ENCODE peak calls at places on chromosome 5, in five cellular contexts. F is adrenal gland, M is cardiac muscle cell, G is transverse colon, V is mucosa of descending colon. B is an unnamed sample.
A peak's percentile ranks its signal among the peaks of the same experiment; 100 is the strongest.

GRCh38 chr5:89098199-89098756 is 215.3 kb upstream of the MEF2C start:
- DNase-seq in V (no peak), F (no peak), G (no peak), M (no peak), B (no peak)

GRCh38 chr5:5494489-5495402 is 72.3 kb downstream of the ICE1 start:
- DNase-seq in V (peak; percentile 93), M (peak; percentile 61), G (peak; percentile 90), F (peak; percentile 79), B (peak; percentile 38)

GRCh38 chr5:76547242-76547890 is 75.8 kb downstream of the F2RL2 start:
- DNase-seq in G (no peak), V (peak; percentile 40), F (peak; percentile 18), M (no peak), B (no peak)

GRCh38 chr5:127820910-127821553 is 117.8 kb downstream of the CCDC192 start:
- DNase-seq in F (no peak), M (no peak), G (no peak), V (peak; percentile 38), B (no peak)

GRCh38 chr5:55568629-55569512 is 34.1 kb upstream of the PLPP1 start:
- DNase-seq in V (no peak), M (no peak), G (no peak), F (no peak), B (no peak)

GRCh38 chr5:159510282-159510681 is 180.0 kb upstream of the IL12B start:
- DNase-seq in F (peak; percentile 61), V (peak; percentile 22), G (peak; percentile 31), M (peak; percentile 85), B (peak; percentile 78)

GRCh38 chr5:10936486-10936885 is 175.5 kb upstream of the DAP start:
- DNase-seq in G (no peak), M (no peak), V (no peak), F (no peak), B (no peak)

GRCh38 chr5:155952486-155953105 is 374.4 kb upstream of the SGCD start:
- DNase-seq in M (no peak), F (no peak), G (no peak), V (no peak), B (no peak)

GRCh38 chr5:89584339-89584956 is 701.5 kb upstream of the MEF2C start:
- DNase-seq in V (no peak), M (peak; percentile 22), G (no peak), F (no peak), B (no peak)

GRCh38 chr5:108061941-108062340 is 320.0 kb downstream of the FBXL17 start:
- DNase-seq in G (no peak), M (peak; percentile 40), F (no peak), V (no peak), B (no peak)

GRCh38 chr5:75089137-75089536 is 36.8 kb upstream of the GCNT4 start:
- DNase-seq in F (no peak), V (no peak), M (no peak), G (no peak), B (no peak)

GRCh38 chr5:132444841-132445639 is 45.5 kb downstream of the IRF1 start:
- DNase-seq in V (no peak), F (no peak), M (no peak), G (no peak), B (no peak)

GRCh38 chr5:82169892-82170291 is 108.3 kb downstream of the RPS23 start:
- DNase-seq in F (no peak), V (no peak), M (no peak), G (no peak), B (no peak)

GRCh38 chr5:34570143-34570542 is 86.0 kb upstream of the RAI14 start:
- DNase-seq in M (no peak), V (no peak), G (no peak), F (no peak), B (no peak)

GRCh38 chr5:72106922-72107873 is at the start of gene MAP1B:
- DNase-seq in M (peak; percentile 82), V (peak; percentile 18), F (peak; percentile 40), G (no peak), B (peak; percentile 83)

DNA sequence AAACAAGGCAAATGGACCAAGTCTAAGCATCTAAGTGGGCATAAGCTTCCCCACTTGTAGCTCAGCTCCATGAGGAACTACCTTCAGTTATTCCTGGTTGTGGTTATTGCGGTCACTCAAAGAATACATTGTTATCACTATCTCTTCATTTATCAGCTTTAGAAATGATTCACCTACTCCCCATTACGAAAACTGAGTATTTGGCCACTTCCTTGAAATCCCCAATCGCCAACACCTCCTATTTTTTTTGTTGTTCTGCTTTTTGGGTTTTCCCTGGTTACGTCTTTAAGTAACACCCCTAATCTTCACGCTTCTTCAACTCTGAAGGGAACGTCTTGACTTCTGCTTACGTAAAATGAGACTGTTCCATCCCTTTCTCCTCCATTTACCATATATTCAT is 20.7 kb downstream of the MAPK9 start:
- DNase-seq in G (no peak), V (no peak), M (no peak), F (no peak), B (no peak)
- H3K9me3 ChIP-seq in G (peaks cover 52% of the 10 kb centered on the region), V (peaks cover 80% of the 10 kb centered on the region), M (no peaks in the 10 kb centered on the region), F (no peaks in the 10 kb centered on the region), B (peaks cover 52% of the 10 kb centered on the region)

DNA sequence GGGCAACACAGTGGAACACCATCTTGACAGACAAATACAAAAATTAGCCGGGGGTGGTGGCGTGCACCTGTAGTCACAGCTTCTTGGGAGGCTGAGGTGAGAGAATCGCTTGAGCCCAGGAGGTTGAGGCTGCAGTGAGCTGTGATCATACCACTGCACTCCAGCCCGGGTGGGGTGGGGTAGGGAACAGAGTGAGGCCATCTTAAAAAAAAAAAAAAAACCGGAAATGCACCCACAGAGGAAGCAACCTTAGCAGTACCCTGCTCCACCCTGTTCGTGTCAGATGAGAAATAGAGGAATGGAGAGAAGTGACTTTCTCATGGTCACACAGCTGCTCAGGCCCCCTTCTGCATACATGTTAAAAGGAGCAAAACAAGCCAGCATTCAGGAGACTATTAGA is 40.8 kb downstream of the CYFIP2 start:
- DNase-seq in V (no peak), F (no peak), M (no peak), G (no peak), B (no peak)
- H3K36me3 ChIP-seq in V (no peaks in the 10 kb centered on the region), F (no peaks in the 10 kb centered on the region), M (peaks cover 21% of the 10 kb centered on the region), G (no peaks in the 10 kb centered on the region), B (no peaks in the 10 kb centered on the region)

GRCh38 chr5:1444361-1445189 is 665 bp downstream of the SLC6A3 start:
- DNase-seq in M (no peak), G (no peak), F (no peak), V (no peak), B (no peak)
- H3K4me3 ChIP-seq in M (peak overlapping the region; percentile 10), G (no peak overlapping the region), F (no peak overlapping the region), V (no peak overlapping the region), B (no peak overlapping the region)

GRCh38 chr5:179115845-179116524 is 55.8 kb downstream of the ZNF354C start:
- DNase-seq in M (no peak), V (no peak), F (no peak), G (no peak), B (no peak)
- H3K9me3 ChIP-seq in M (no peaks in the 10 kb centered on the region), V (peaks cover 45% of the 10 kb centered on the region), F (no peaks in the 10 kb centered on the region), G (peaks cover 8% of the 10 kb centered on the region), B (peaks cover 10% of the 10 kb centered on the region)

DNA sequence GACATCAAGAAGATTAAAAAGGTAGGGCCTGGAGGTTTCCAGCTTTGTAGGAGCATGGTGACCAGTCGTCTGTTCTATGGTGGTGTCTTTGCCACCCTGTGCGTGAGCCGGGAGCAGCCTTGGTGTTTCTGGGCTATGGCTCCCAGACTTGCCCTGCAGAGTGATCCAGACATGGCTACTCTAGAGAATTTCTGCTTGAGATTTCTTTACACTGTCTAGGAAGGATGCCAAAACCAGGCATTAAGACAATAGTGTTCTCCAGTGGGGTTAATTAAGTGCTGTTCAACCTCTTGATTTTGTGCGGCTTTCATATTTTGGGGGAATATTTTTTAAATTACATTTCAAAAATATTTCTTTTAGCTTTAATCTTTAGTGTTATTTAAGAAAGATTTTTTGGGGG is 110.4 kb downstream of the RASGRF2 start:
- DNase-seq in F (no peak), G (no peak), M (no peak), V (no peak), B (no peak)
- H3K36me3 ChIP-seq in F (no peaks in the 10 kb centered on the region), G (no peaks in the 10 kb centered on the region), M (no peaks in the 10 kb centered on the region), V (no peaks in the 10 kb centered on the region), B (no peaks in the 10 kb centered on the region)

DNA sequence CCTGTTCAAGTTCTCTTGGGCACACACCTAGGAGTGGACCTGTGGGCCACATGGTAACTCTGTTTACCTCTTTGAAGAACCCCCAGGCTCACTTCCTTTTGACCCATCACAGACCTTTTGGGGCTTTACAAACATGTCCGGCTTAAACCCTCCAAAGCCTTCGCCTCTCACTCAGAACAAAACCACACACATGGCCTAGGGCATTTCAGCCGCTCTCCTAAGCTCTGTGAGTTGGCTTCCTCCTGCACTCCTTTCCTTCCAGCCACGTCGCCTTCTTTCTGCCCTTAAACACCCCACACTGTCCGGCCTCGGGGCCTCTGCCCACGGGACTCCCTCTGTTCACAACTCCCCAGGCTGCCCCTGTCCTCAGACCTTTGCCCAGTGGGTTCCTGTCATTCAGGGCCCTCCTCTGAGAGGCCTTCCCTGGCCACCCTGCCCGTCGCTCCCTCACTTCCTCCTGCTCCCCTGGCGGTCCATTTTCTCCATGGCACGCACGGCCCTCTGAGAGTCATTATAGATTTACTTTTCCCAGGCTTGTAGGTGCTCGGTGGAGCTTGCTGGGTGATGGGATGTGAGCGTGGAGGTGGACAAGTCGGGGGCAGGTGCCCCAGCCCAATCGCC is 1.9 kb downstream of the DOK3 start:
- DNase-seq in F (no peak), G (no peak), V (no peak), M (no peak), B (no peak)
- H3K4me3 ChIP-seq in F (no peak overlapping the region), G (no peak overlapping the region), V (no peak overlapping the region), M (no peak overlapping the region), B (no peak overlapping the region)

GRCh38 chr5:141434006-141434405 is 3.7 kb downstream of the PCDHGA12 start:
- DNase-seq in V (no peak), F (no peak), M (no peak), G (no peak), B (no peak)

GRCh38 chr5:141431286-141431685 is 979 bp downstream of the PCDHGA12 start:
- DNase-seq in M (peak; percentile 67), V (no peak), G (no peak), F (no peak), B (no peak)

GRCh38 chr5:141427783-141428426 is 2.4 kb upstream of the PCDHGA12 start:
- DNase-seq in M (no peak), G (no peak), F (no peak), V (no peak), B (no peak)

GRCh38 chr5:141430332-141431113 is at the start of gene PCDHGA12:
- DNase-seq in G (no peak), V (no peak), M (peak; percentile 95), F (peak; percentile 58), B (no peak)
- H3K9me3 ChIP-seq in G (peaks cover 95% of the 10 kb centered on the region), V (peaks cover 93% of the 10 kb centered on the region), M (peaks cover 9% of the 10 kb centered on the region), F (peaks cover 3% of the 10 kb centered on the region), B (peaks cover 4% of the 10 kb centered on the region)

GRCh38 chr5:150077996-150078801 is 8.2 kb downstream of the CSF1R start:
- DNase-seq in M (no peak), V (no peak), G (no peak), F (no peak), B (no peak)
- H3K36me3 ChIP-seq in M (no peaks in the 10 kb centered on the region), V (no peaks in the 10 kb centered on the region), G (no peaks in the 10 kb centered on the region), F (no peaks in the 10 kb centered on the region), B (no peaks in the 10 kb centered on the region)

GRCh38 chr5:173631478-173631877 is 15.0 kb upstream of the BOD1 start:
- DNase-seq in F (no peak), V (no peak), M (no peak), G (no peak), B (no peak)

GRCh38 chr5:173633304-173633703 is 16.9 kb upstream of the BOD1 start:
- DNase-seq in V (no peak), F (no peak), M (no peak), G (no peak), B (no peak)

GRCh38 chr5:173637340-173637739 is 20.9 kb upstream of the BOD1 start:
- DNase-seq in F (no peak), M (no peak), G (no peak), V (no peak), B (no peak)

GRCh38 chr5:173638126-173638525 is 21.7 kb upstream of the BOD1 start:
- DNase-seq in M (no peak), F (no peak), G (no peak), V (no peak), B (no peak)

GRCh38 chr5:173634465-173634983 is 18.1 kb upstream of the BOD1 start:
- DNase-seq in V (no peak), M (no peak), G (no peak), F (no peak), B (no peak)
- H3K4me3 ChIP-seq in V (no peak overlapping the region), M (no peak overlapping the region), G (no peak overlapping the region), F (no peak overlapping the region), B (no peak overlapping the region)